ENCODE peak calls at places on chromosomes 11 and 22, in five cellular contexts. F is epithelial cell of esophagus, E is fibroblast of mammary gland, N is adipocyte, W is ovary. G is an unnamed sample.

GRCh38 chr11:134685981-134686380 is 273.9 kb upstream of the B3GAT1 start:
- DNase-seq in N (no peak), W (no peak), E (no peak), F (no peak), G (no peak)

GRCh38 chr11:70944636-70945035 is 307.7 kb downstream of the SHANK2 start:
- DNase-seq in W (no peak), E (no peak), N (no peak), F (no peak), G (no peak)

GRCh38 chr11:2891291-2891690 is 5.7 kb upstream of the CDKN1C start:
- DNase-seq in E (no peak), N (no peak), F (no peak), W (peak), G (no peak)

GRCh38 chr11:67351275-67352005 is 1.9 kb downstream of the POLD4 start:
- DNase-seq in W (no peak), F (peak), N (peak), E (peak), G (no peak)

GRCh38 chr11:102476069-102476468 is 23.5 kb upstream of the TMEM123 start:
- DNase-seq in W (no peak), N (peak), E (peak), F (peak), G (no peak)

GRCh38 chr22:33706100-33706499 is 214.2 kb downstream of the LARGE1 start:
- DNase-seq in N (no peak), W (no peak), F (no peak), E (peak), G (no peak)

GRCh38 chr11:60872952-60873524 is 5.7 kb downstream of the ZP1 start:
- DNase-seq in W (no peak), F (no peak), E (peak), N (peak), G (no peak)

GRCh38 chr11:103536335-103536722 is 427.1 kb downstream of the DYNC2H1 start:
- DNase-seq in N (no peak), F (no peak), E (no peak), W (no peak), G (no peak)

GRCh38 chr11:35963911-35964310 is 20.0 kb downstream of the LDLRAD3 start:
- DNase-seq in W (no peak), F (no peak), E (peak), N (no peak), G (no peak)

GRCh38 chr11:25435197-25435596 is 896.7 kb upstream of the ANO3 start:
- DNase-seq in N (no peak), W (no peak), F (no peak), E (no peak), G (no peak)

GRCh38 chr11:2562181-2562581 is 117.4 kb downstream of the KCNQ1 start:
- DNase-seq in F (no peak), E (no peak), N (no peak), W (no peak), G (no peak)

GRCh38 chr11:3169235-3169951 is 4.3 kb upstream of the OSBPL5 start:
- DNase-seq in W (no peak), F (peak), E (peak), N (peak), G (no peak)

GRCh38 chr11:94740083-94740974 is 27.8 kb upstream of the AMOTL1 start:
- DNase-seq in N (peak), W (peak), F (no peak), E (no peak), G (no peak)

GRCh38 chr11:116530705-116531104 is 242.1 kb downstream of the BUD13 start:
- DNase-seq in N (no peak), W (no peak), F (no peak), E (no peak), G (no peak)

GRCh38 chr11:111871693-111872161 is 346 bp upstream of the ALG9 start:
- DNase-seq in W (no peak), N (peak), E (no peak), F (no peak), G (no peak)

GRCh38 chr11:66020618-66021357 is 5.5 kb downstream of the CATSPER1 start:
- DNase-seq in E (peak), W (no peak), N (peak), F (peak), G (no peak)

GRCh38 chr11:11028017-11028692 is 170.3 kb upstream of the ZBED5 start:
- DNase-seq in E (peak), N (peak), W (peak), F (peak), G (no peak)

GRCh38 chr22:41226728-41227655 is 13.7 kb downstream of the CHADL start:
- DNase-seq in W (no peak), N (no peak), E (no peak), F (no peak), G (no peak)

GRCh38 chr11:48018561-48019229 is 38.3 kb downstream of the PTPRJ start:
- DNase-seq in E (no peak), W (no peak), N (no peak), F (no peak), G (no peak)

GRCh38 chr11:8838248-8838647 is 72.7 kb upstream of the AKIP1 start:
- DNase-seq in N (peak), E (peak), W (no peak), F (no peak), G (no peak)

GRCh38 chr11:46352063-46352841 is 5.0 kb downstream of the DGKZ start:
- DNase-seq in W (no peak), N (peak), E (peak), F (peak), G (no peak)

GRCh38 chr11:10305964-10306918 is 1.4 kb downstream of the ADM start:
- DNase-seq in F (peak), N (peak), E (no peak), W (no peak), G (no peak)

GRCh38 chr22:41780714-41781507 is 19.6 kb upstream of the CCDC134 start:
- DNase-seq in N (peak), E (peak), F (peak), W (no peak), G (no peak)

GRCh38 chr11:74255741-74256369 is 55.6 kb downstream of the P4HA3 start:
- DNase-seq in F (peak), W (peak), E (peak), N (peak), G (no peak)

GRCh38 chr11:65870307-65870658 is 2.3 kb downstream of the EFEMP2 start:
- DNase-seq in F (no peak), W (no peak), N (no peak), E (no peak), G (no peak)

GRCh38 chr11:33665666-33666065 is 35.0 kb downstream of the C11orf91 start:
- DNase-seq in F (no peak), N (no peak), E (no peak), W (no peak), G (no peak)

GRCh38 chr11:41868606-41869005 is 409.2 kb upstream of the LRRC4C start:
- DNase-seq in W (no peak), E (no peak), F (peak), N (no peak), G (no peak)

GRCh38 chr11:3036419-3036818 is 20.8 kb downstream of the CARS1 start:
- DNase-seq in E (no peak), N (no peak), F (no peak), W (no peak), G (no peak)

GRCh38 chr11:44316388-44317240 is 6.7 kb upstream of the ALX4 start:
- DNase-seq in E (no peak), F (no peak), W (no peak), N (no peak), G (no peak)
- H3K4me3 ChIP-seq in E (peak), F (no peak), W (peak), N (peak), G (peak)

GRCh38 chr11:14422814-14423182 is 63.8 kb upstream of the RRAS2 start:
- DNase-seq in F (no peak), E (no peak), N (no peak), W (no peak), G (no peak)
- H3K4me3 ChIP-seq in F (no peak), E (no peak), N (peak), W (no peak), G (no peak)

DNA sequence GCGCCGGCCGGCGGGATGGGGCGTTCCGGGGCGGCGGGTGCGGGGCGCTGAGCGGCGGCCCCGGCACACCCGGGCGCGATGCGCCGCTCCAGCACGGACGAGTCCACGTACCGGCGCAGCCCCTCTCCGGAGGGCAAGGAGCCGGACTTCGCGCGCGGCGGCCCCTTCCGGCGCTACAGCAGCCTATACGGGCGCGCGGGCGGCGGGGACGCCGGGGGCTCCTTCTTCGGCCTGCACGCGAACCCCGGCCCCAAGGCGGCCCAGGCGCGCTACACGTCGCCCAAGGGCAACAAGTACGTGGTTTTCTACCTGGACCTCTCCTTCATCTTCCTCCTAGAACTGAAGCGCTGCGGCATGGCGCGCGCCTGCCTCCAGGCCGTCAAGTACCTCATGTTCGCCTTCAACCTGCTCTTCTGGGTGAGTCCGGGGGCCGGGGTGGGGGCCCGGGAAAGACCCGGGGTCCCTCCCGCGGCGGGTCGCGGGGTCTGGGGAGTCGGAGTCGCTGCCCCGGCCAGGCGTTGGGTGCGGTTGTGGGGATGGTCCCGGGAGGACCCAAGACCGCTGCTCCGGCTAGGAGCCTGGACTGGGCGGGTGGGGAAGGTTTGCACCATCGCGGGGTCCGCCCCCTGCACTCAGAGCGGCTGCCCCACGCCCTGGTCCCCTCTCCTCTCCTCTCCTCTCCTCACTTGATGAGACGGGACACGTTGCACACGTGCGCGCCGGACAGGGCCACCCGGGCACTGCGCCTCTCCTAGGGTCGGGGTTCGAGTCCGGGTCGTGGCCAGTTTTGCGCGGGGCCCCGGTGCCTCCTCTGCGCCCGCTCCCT is 7.5 kb downstream of the TSPAN4 start:
- DNase-seq in F (no peak), N (peak), E (no peak), W (no peak), G (no peak)
- H3K4me3 ChIP-seq in F (peak), N (peak), E (peak), W (peak), G (peak)

DNA sequence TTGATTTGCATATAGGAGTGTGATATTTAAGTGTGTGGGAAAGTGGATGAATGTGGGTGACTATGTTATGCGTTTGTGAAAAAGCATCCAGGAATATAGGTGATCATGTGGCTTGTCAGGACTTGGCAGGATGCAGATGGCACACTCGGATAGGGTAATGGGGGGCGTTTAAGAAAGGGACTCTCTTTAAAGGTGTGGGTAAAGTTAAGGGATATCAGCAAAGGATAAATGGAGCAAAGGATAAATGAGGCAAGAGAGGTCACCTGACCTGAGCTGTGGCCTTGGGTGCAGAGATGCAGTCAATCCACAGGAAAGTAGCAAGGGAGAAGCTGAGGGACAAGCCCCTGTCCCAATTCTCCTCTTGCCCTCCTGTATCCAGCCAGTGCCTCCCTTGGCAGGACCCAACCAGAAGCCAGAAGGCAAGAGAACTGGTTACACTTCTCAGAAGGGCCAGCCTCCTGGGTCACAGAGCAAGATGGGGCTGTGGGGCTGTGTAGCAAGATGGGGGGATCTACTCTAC is 47.5 kb upstream of the GRAMD1B start:
- DNase-seq in F (no peak), N (no peak), E (no peak), W (no peak), G (no peak)
- H3K4me3 ChIP-seq in F (no peak), N (no peak), E (no peak), W (no peak), G (no peak)

GRCh38 chr11:79067355-79067685 is 373.5 kb downstream of the TENM4 start:
- DNase-seq in E (no peak), N (no peak), F (no peak), W (no peak), G (no peak)
- H3K4me3 ChIP-seq in E (no peak), N (no peak), F (no peak), W (no peak), G (no peak)

DNA sequence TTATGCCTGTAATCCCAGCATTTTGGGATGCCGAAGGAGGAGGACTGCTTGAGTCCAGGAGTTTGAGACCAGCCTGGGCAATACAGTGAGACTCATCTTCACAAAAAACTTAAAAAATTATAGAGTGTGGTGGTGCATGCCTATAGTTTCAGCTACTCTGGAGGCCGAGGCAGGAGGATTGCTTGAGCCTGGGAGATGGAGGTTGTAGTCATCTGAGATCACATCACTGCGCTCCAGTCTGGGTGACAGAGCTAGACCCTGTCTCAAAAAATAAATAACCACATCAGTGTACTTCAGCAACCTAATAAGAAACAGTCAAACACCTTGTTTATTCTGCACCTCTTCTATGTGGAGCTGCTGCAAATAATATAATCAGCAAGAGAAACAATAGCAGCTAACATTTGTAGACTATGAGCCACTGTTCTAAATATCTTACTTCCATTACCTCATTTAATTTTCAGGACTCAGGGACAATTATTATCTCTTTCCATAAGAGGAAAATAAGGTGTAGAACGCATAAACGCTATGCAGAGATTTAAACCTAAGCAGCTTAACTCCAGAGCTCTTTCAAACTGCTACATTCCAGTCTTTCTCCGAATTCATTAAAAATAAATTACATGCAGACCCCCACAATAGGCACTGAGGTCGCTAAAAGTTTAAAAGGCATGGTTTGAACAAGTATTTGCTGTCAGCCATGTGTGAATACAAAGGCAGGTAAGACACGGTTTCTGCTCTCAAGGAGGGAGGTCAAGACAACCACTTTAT is 1.2 kb downstream of the NARS2 start:
- DNase-seq in E (no peak), W (no peak), N (peak), F (no peak), G (no peak)
- H3K4me3 ChIP-seq in E (peak), W (peak), N (peak), F (peak), G (peak)

GRCh38 chr22:47164514-47165337 is 402.3 kb downstream of the TBC1D22A start:
- DNase-seq in W (peak), E (no peak), F (no peak), N (no peak), G (no peak)
- H3K4me3 ChIP-seq in W (no peak), E (no peak), F (no peak), N (no peak), G (no peak)

GRCh38 chr11:69010964-69011623 is 2.0 kb downstream of the MRGPRF start:
- DNase-seq in F (peak), W (peak), N (peak), E (peak), G (peak)

GRCh38 chr11:69010361-69010891 is 2.6 kb downstream of the MRGPRF start:
- DNase-seq in F (peak), W (no peak), N (peak), E (no peak), G (no peak)

GRCh38 chr11:69011624-69012091 is 1.4 kb downstream of the MRGPRF start:
- DNase-seq in W (no peak), F (no peak), N (no peak), E (no peak), G (no peak)

GRCh38 chr11:69013009-69013951 is at the start of gene MRGPRF:
- DNase-seq in F (no peak), E (peak), W (peak), N (peak), G (no peak)

GRCh38 chr11:69012092-69013008 is 696 bp downstream of the MRGPRF start:
- DNase-seq in E (peak), F (no peak), N (peak), W (peak), G (no peak)
- H3K4me3 ChIP-seq in E (peak), F (no peak), N (peak), W (peak), G (no peak)

DNA sequence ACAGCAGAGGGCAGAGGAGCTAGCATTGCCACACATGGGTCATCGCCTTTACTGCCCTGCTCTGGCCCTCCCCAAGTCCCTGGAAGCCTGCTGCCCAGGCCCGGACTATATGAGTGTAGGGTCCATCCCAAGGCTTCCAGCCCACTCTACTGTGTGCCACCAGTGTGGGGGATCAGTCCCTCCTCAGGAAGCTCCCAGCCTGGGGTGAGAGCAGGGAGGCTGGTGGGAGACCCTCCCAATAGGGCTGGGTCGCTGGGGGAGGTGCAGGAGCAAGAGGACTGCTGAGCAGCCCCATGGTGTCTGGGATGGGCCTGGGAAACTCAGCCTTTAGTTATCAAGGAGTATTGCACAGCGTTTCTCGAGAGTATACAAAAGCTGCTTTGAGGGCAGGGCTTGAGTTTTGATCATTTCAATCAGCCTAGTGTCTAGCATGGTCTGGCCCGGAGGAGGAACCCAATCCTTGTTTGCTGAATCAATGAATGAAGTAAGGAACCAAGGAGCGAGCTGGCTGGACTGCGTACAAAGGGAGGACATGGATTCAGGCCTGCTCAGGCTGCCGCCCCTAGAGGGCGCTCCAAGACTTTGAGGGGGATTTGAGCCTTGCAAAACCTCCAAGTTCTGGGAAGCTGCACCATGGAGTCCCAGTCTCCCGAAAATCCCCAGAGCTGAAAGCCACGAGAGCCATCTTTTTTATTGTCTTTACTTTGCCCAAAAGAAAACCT is 89.0 kb upstream of the PARVA start:
- DNase-seq in F (peak), E (peak), N (peak), W (peak), G (peak)
- H3K4me3 ChIP-seq in F (no peak), E (no peak), N (peak), W (no peak), G (no peak)

GRCh38 chr11:29009426-29009825 is 901.2 kb downstream of the METTL15 start:
- DNase-seq in W (no peak), E (no peak), F (no peak), N (peak), G (no peak)

GRCh38 chr11:29006668-29007067 is 898.5 kb downstream of the METTL15 start:
- DNase-seq in F (no peak), W (no peak), N (no peak), E (no peak), G (no peak)

GRCh38 chr11:29017941-29018340 is 909.8 kb downstream of the METTL15 start:
- DNase-seq in W (no peak), N (no peak), E (no peak), F (peak), G (no peak)

GRCh38 chr11:29008481-29008880 is 900.3 kb downstream of the METTL15 start:
- DNase-seq in W (no peak), F (no peak), N (no peak), E (no peak), G (no peak)

GRCh38 chr11:29012507-29012906 is 904.3 kb downstream of the METTL15 start:
- DNase-seq in W (no peak), N (no peak), F (no peak), E (no peak), G (no peak)
- H3K4me3 ChIP-seq in W (no peak), N (no peak), F (no peak), E (no peak), G (no peak)